ENCODE peak calls at places on chromosomes 7 and 10, in six cellular contexts. D is IMR-90, C is mesenchymal stem cell, N is H9, H is neuronal stem cell, S is H1. E is an unnamed sample.

GRCh38 chr7:14714161-14714728 is 188.3 kb downstream of the DGKB start:
- DNase-seq in D (no peak), C (no peak), N (no peak), H (no peak), S (no peak), E (no peak)

GRCh38 chr10:61634711-61635110 is 28.0 kb upstream of the CABCOCO1 start:
- DNase-seq in D (peak), C (peak), N (no peak), H (no peak), S (no peak), E (no peak)

GRCh38 chr7:103113164-103113563 is 35.7 kb downstream of the NAPEPLD start:
- DNase-seq in D (peak), C (peak), N (no peak), H (no peak), S (no peak), E (peak)

GRCh38 chr10:113735913-113736312 is 15.6 kb upstream of the PLEKHS1 start:
- DNase-seq in D (no peak), C (peak), N (peak), H (no peak), S (no peak), E (peak)

GRCh38 chr10:21525367-21526183 is at the start of gene SKIDA1:
- DNase-seq in D (peak), C (peak), N (peak), H (peak), S (peak), E (peak)

GRCh38 chr10:30186371-30186875 is 127.0 kb upstream of the JCAD start:
- DNase-seq in D (no peak), C (peak), N (no peak), H (no peak), S (no peak), E (no peak)

GRCh38 chr7:21960922-21961321 is 15.2 kb upstream of the CDCA7L start:
- DNase-seq in D (peak), C (peak), N (no peak), H (no peak), S (no peak), E (no peak)

GRCh38 chr7:129277629-129278028 is 52.8 kb downstream of the AHCYL2 start:
- DNase-seq in D (no peak), C (no peak), N (no peak), H (no peak), S (no peak), E (no peak)

GRCh38 chr7:105829681-105830322 is 46.6 kb downstream of the ATXN7L1 start:
- DNase-seq in D (peak), C (peak), N (no peak), H (no peak), S (no peak), E (no peak)

GRCh38 chr7:105838273-105839141 is 37.9 kb downstream of the ATXN7L1 start:
- DNase-seq in D (peak), C (peak), N (no peak), H (no peak), S (no peak), E (peak)

GRCh38 chr10:123013456-123014419 is 4.9 kb downstream of the ACADSB start:
- DNase-seq in D (no peak), C (no peak), N (no peak), H (no peak), S (no peak), E (no peak)

GRCh38 chr10:29994833-29995232 is 64.6 kb downstream of the JCAD start:
- DNase-seq in D (no peak), C (no peak), N (no peak), H (no peak), S (no peak), E (no peak)

GRCh38 chr7:44290250-44290616 is 35.2 kb downstream of the CAMK2B start:
- DNase-seq in D (no peak), C (no peak), N (no peak), H (no peak), S (peak), E (no peak)

GRCh38 chr10:47058961-47059391 is 147.7 kb downstream of the PTPN20 start:
- DNase-seq in D (peak), C (no peak), N (no peak), H (no peak), S (no peak), E (no peak)

GRCh38 chr7:74365320-74366022 is 76.3 kb downstream of the CLIP2 start:
- DNase-seq in D (peak), C (peak), N (peak), H (peak), S (peak), E (peak)

GRCh38 chr7:91683823-91684222 is 196.7 kb downstream of the MTERF1 start:
- DNase-seq in D (peak), C (peak), N (no peak), H (no peak), S (no peak), E (no peak)

GRCh38 chr7:137757146-137757925 is 89.4 kb downstream of the DGKI start:
- DNase-seq in D (peak), C (no peak), N (no peak), H (no peak), S (no peak), E (no peak)

GRCh38 chr7:47340490-47340889 is 241.4 kb downstream of the TNS3 start:
- DNase-seq in D (no peak), C (peak), N (no peak), H (no peak), S (no peak), E (no peak)

GRCh38 chr7:94265456-94265855 is 129.2 kb upstream of the COL1A2 start:
- DNase-seq in D (no peak), C (no peak), N (no peak), H (no peak), S (no peak), E (no peak)

GRCh38 chr10:9069136-9069535 is 1014.6 kb downstream of the GATA3 start:
- DNase-seq in D (no peak), C (no peak), N (no peak), H (no peak), S (no peak), E (no peak)

GRCh38 chr7:74480861-74481417 is 27.2 kb downstream of the GTF2IRD1 start:
- DNase-seq in D (peak), C (peak), N (no peak), H (no peak), S (no peak), E (peak)

GRCh38 chr10:119415121-119415520 is 127.4 kb downstream of the RGS10 start:
- DNase-seq in D (no peak), C (no peak), N (no peak), H (no peak), S (no peak), E (no peak)

GRCh38 chr7:123992913-123993518 is 39.9 kb downstream of the TMEM229A start:
- DNase-seq in D (no peak), C (no peak), N (no peak), H (no peak), S (no peak), E (peak)

GRCh38 chr7:47819054-47819920 is 129.0 kb downstream of the PKD1L1 start:
- DNase-seq in D (peak), C (peak), N (no peak), H (peak), S (peak), E (peak)

GRCh38 chr10:52653510-52653909 is 119.1 kb downstream of the MBL2 start:
- DNase-seq in D (no peak), C (no peak), N (no peak), H (no peak), S (no peak), E (no peak)

GRCh38 chr10:86599729-86600128 is 54.6 kb upstream of the OPN4 start:
- DNase-seq in D (no peak), C (no peak), N (peak), H (no peak), S (peak), E (peak)

GRCh38 chr7:129872054-129872453 is 80.7 kb downstream of the UBE2H start:
- DNase-seq in D (peak), C (no peak), N (no peak), H (no peak), S (no peak), E (no peak)

GRCh38 chr10:16799621-16800020 is 17.6 kb downstream of the RSU1 start:
- DNase-seq in D (no peak), C (no peak), N (peak), H (no peak), S (no peak), E (peak)

GRCh38 chr10:35822316-35822715 is 180.2 kb upstream of the FZD8 start:
- DNase-seq in D (peak), C (peak), N (peak), H (no peak), S (peak), E (peak)

GRCh38 chr7:112400141-112400540 is 50.1 kb upstream of the IFRD1 start:
- DNase-seq in D (peak), C (peak), N (no peak), H (no peak), S (no peak), E (no peak)

GRCh38 chr10:98636921-98637329 is 190.2 kb upstream of the HPS1 start:
- DNase-seq in D (no peak), C (peak), N (no peak), H (no peak), S (no peak), E (no peak)

GRCh38 chr7:46071076-46071475 is 150.0 kb upstream of the IGFBP3 start:
- DNase-seq in D (no peak), C (no peak), N (no peak), H (no peak), S (no peak), E (no peak)

GRCh38 chr10:15374156-15374555 is 3.1 kb upstream of the FAM171A1 start:
- DNase-seq in D (no peak), C (no peak), N (no peak), H (no peak), S (no peak), E (peak)

GRCh38 chr10:59138052-59138451 is 38.4 kb upstream of the PHYHIPL start:
- DNase-seq in D (no peak), C (no peak), N (peak), H (no peak), S (no peak), E (no peak)

DNA sequence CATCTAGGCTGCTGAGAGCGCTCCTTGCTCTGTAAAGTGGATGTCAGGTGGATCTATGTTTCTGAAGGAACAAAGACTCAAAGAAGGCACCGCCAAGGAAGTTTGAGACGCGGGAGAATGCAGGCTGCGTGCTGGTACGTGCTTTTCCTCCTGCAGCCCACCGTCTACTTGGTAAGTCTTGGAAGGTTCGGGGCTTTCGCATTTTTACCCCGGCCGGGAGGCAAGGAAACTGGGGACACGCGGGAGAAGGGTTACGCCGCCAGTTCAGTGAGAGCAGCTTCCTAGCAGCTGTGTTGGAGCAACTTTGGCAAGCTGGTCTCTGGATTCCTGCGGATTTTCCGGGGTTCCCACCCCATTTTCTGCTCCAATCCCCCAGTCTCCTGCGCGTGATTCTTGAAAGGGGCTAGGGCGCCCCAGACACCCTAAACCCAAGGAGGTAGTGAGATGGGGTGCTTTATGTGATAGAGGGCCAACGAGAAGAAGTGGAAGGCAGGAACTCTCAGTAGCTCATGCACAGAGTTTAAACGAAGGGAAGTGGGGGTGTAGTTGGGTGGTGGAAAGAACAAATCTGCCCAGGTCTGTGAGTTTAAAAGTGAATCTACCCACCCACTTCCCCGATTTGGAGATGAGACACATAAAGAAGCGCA is 2.3 kb downstream of the NXPH1 start:
- DNase-seq in D (no peak), C (no peak), N (peak), H (no peak), S (peak), E (peak)
- H3K23ac ChIP-seq in D (no peak), C (no peak), N (no peak), H (no peak), S (no peak), E (no peak)

GRCh38 chr10:7401782-7402181 is 9.1 kb downstream of the SFMBT2 start:
- DNase-seq in D (no peak), C (no peak), N (no peak), H (no peak), S (no peak), E (no peak)
- H3K23ac ChIP-seq in D (no peak), C (no peak), N (no peak), H (no peak), S (no peak), E (no peak)

GRCh38 chr7:158618745-158619140 is 31.1 kb upstream of the PTPRN2 start:
- DNase-seq in D (no peak), C (no peak), N (no peak), H (no peak), S (no peak), E (no peak)

GRCh38 chr7:158613481-158613880 is 25.9 kb upstream of the PTPRN2 start:
- DNase-seq in D (no peak), C (peak), N (no peak), H (no peak), S (no peak), E (no peak)

GRCh38 chr7:158617737-158618128 is 30.1 kb upstream of the PTPRN2 start:
- DNase-seq in D (peak), C (peak), N (peak), H (no peak), S (no peak), E (no peak)

GRCh38 chr7:158614695-158615094 is 27.1 kb upstream of the PTPRN2 start:
- DNase-seq in D (peak), C (peak), N (no peak), H (no peak), S (no peak), E (no peak)

GRCh38 chr7:158616050-158616449 is 28.4 kb upstream of the PTPRN2 start:
- DNase-seq in D (no peak), C (no peak), N (no peak), H (no peak), S (peak), E (no peak)
- H3K23ac ChIP-seq in D (no peak), C (no peak), N (no peak), H (no peak), S (no peak), E (no peak)

GRCh38 chr7:71237945-71238344 is 106.0 kb downstream of the GALNT17 start:
- DNase-seq in D (no peak), C (no peak), N (peak), H (peak), S (no peak), E (peak)

GRCh38 chr7:71235263-71235662 is 103.3 kb downstream of the GALNT17 start:
- DNase-seq in D (no peak), C (no peak), N (no peak), H (no peak), S (no peak), E (no peak)

GRCh38 chr7:71238541-71238940 is 106.6 kb downstream of the GALNT17 start:
- DNase-seq in D (no peak), C (no peak), N (no peak), H (no peak), S (no peak), E (no peak)

GRCh38 chr7:71239517-71239916 is 107.6 kb downstream of the GALNT17 start:
- DNase-seq in D (no peak), C (no peak), N (no peak), H (no peak), S (no peak), E (no peak)

DNA sequence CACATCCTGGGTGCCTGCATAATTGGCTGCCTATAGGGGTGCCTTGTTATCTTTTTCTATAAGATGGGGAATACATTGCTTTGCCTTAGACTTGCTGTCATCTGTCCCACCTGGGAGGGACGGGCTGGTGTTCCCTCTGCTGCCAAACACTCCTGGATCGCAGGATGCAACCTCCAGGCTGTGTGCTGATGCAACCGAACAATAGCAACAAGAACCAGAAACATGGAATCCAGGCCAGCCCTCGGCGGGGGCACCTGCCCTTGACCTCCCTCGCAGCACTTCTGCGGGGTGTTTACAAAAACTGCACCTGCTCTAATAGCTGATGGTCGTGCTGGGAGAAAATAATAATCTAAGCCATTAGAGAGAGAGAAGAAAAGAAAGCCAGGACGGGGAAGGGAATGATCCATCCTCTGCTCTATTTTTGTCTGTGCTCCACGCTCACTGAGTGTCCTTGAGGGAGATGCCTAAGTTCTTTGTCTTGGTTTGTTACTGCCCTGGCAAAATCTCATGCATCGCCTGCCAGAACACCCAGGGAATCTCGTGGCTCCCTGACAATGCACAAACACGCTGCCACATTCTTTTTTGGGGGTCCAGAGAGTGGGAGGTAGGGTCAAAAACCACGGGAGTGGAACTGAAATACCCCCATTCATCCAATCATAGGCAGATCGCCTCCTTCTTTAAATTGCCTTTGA is 104.7 kb downstream of the GALNT17 start:
- DNase-seq in D (no peak), C (no peak), N (no peak), H (no peak), S (no peak), E (peak)
- H3K23ac ChIP-seq in D (no peak), C (no peak), N (no peak), H (no peak), S (no peak), E (no peak)

DNA sequence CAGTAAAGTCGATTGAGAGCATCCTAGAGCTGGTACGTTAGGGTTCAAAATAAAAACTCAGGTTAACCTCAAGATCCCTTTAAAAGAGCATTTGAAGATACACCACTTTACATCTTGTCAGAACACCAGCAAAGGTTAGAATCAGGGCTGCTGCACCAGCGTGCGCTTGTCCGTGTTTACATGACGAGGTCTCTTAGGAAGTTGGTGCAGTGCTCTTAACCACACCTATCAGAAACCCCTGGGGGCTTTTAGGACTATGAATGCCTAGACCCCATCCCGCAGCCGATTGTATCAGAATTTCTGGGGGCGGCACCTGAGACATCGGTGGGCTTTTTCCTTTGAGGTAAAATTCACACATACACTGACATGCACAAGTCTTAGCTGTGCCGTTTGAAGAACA is 97.6 kb downstream of the ZMYND11 start:
- DNase-seq in D (no peak), C (no peak), N (no peak), H (no peak), S (no peak), E (no peak)
- H3K23ac ChIP-seq in D (no peak), C (no peak), N (no peak), H (no peak), S (no peak), E (no peak)